ENCODE peak calls at places on chromosomes 7 and 10, in eight cellular contexts. J is stomach; A is skeletal muscle cell; R is CD8-positive, alpha-beta memory T cell; W is activated T-helper 1 cell treated with Interleukin-2 at 50 U/mL for 16 hours; S is neural progenitor cell; I is cardiac fibroblast; G is lung microvascular endothelial cell. N is an unnamed sample.

GRCh38 chr7:66150471-66150870 is 35.8 kb downstream of the CRCP start:
- DNase-seq in A (peak), W (no peak), I (peak), G (peak), J (no peak), S (no peak), R (no peak), N (peak)

GRCh38 chr7:47080816-47081215 is 501.1 kb downstream of the TNS3 start:
- DNase-seq in W (no peak), A (no peak), J (no peak), R (no peak), I (no peak), G (no peak), S (no peak), N (no peak)

GRCh38 chr10:114566064-114566463 is 92.0 kb downstream of the ABLIM1 start:
- DNase-seq in I (no peak), G (no peak), A (no peak), S (no peak), R (no peak), J (no peak), W (no peak), N (no peak)

GRCh38 chr10:86663576-86664369 is 4.5 kb upstream of the LDB3 start:
- DNase-seq in J (no peak), W (no peak), S (no peak), A (no peak), I (no peak), R (no peak), G (no peak), N (no peak)

GRCh38 chr7:100827330-100828226 is at the start of gene EPHB4:
- DNase-seq in S (peak), W (no peak), A (peak), J (peak), G (peak), I (peak), R (peak), N (peak)

GRCh38 chr7:15326044-15326644 is 235.7 kb downstream of the AGMO start:
- DNase-seq in G (peak), A (no peak), J (no peak), I (peak), R (no peak), S (peak), W (no peak), N (no peak)

GRCh38 chr10:1434202-1434601 is 303.1 kb downstream of the ADARB2 start:
- DNase-seq in I (no peak), S (peak), R (no peak), J (no peak), G (no peak), W (no peak), A (no peak), N (no peak)

GRCh38 chr7:139589474-139589873 is 66.0 kb downstream of the CLEC2L start:
- DNase-seq in W (no peak), R (no peak), I (peak), G (no peak), J (no peak), A (no peak), S (no peak), N (no peak)

GRCh38 chr7:98066208-98066607 is 40.5 kb upstream of the LMTK2 start:
- DNase-seq in S (no peak), G (no peak), R (no peak), J (no peak), W (no peak), I (no peak), A (no peak), N (no peak)

GRCh38 chr7:57417736-57418135 is 32.2 kb upstream of the ZNF716 start:
- DNase-seq in J (no peak), I (no peak), S (no peak), R (no peak), W (no peak), G (no peak), A (no peak), N (no peak)

GRCh38 chr7:77982926-77983550 is 184.5 kb downstream of the PHTF2 start:
- DNase-seq in W (no peak), J (no peak), R (no peak), I (no peak), S (no peak), A (no peak), G (no peak), N (no peak)

GRCh38 chr10:59435707-59436106 is 73.4 kb upstream of the FAM13C start:
- DNase-seq in I (no peak), W (no peak), A (no peak), G (no peak), R (no peak), S (peak), J (no peak), N (no peak)

GRCh38 chr10:70620020-70620289 is 17.4 kb upstream of the PRF1 start:
- DNase-seq in S (no peak), G (no peak), W (no peak), R (no peak), A (no peak), I (no peak), J (no peak), N (no peak)

GRCh38 chr7:372939-373791 is 83.2 kb downstream of the FOXL3 start:
- DNase-seq in G (no peak), W (no peak), S (peak), J (peak), I (no peak), A (no peak), R (no peak), N (no peak)

GRCh38 chr7:46034056-46034768 is 113.1 kb upstream of the IGFBP3 start:
- DNase-seq in W (no peak), G (no peak), I (peak), J (no peak), A (no peak), S (no peak), R (no peak), N (peak)

GRCh38 chr10:126110434-126110833 is 214.1 kb downstream of the FANK1 start:
- DNase-seq in W (no peak), J (no peak), S (no peak), I (peak), R (no peak), A (peak), G (no peak), N (no peak)

GRCh38 chr10:125102216-125102615 is 58.1 kb downstream of the CTBP2 start:
- DNase-seq in A (no peak), I (peak), S (no peak), J (peak), R (no peak), W (no peak), G (no peak), N (no peak)

GRCh38 chr7:15686209-15686956 is at the start of gene MEOX2:
- DNase-seq in W (no peak), J (no peak), R (no peak), G (peak), A (peak), S (peak), I (peak), N (peak)

GRCh38 chr10:9302142-9302746 is 1247.8 kb downstream of the GATA3 start:
- DNase-seq in R (peak), G (peak), J (no peak), W (no peak), A (peak), I (peak), S (peak), N (no peak)

GRCh38 chr7:127290801-127291361 is 38.1 kb upstream of the GRM8 start:
- DNase-seq in I (peak), G (no peak), R (no peak), S (no peak), J (no peak), A (no peak), W (no peak), N (no peak)

GRCh38 chr7:94368371-94368791 is 26.3 kb upstream of the COL1A2 start:
- DNase-seq in I (peak), G (peak), W (no peak), A (peak), S (peak), R (no peak), J (no peak), N (peak)

GRCh38 chr10:28375399-28376354 is 72.8 kb upstream of the MPP7 start:
- DNase-seq in G (no peak), W (no peak), A (peak), S (no peak), R (no peak), J (no peak), I (peak), N (peak)

GRCh38 chr10:11886138-11886474 is 63.0 kb downstream of the PROSER2 start:
- DNase-seq in I (no peak), G (no peak), W (no peak), R (no peak), J (no peak), S (no peak), A (no peak), N (no peak)

N was measured in GM04503.